ENCODE peak calls at places on chromosomes 3 and 15, in six cellular contexts. J is SK-N-SH treated with all-trans-retinoic acid at 6 μM for 48 hours; K is mucosa of descending colon; U is DND-41; A is activated CD8-positive, alpha-beta T cell treated with anti-CD3 and anti-CD28 coated beads for 36 hours; T is esophagus mucosa. V is an unnamed sample.

GRCh38 chr3:63278171-63278999 is at the start of gene SYNPR:
- ATAC-seq in T (no peak), K (no peak), U (no peak), J (peak; percentile 38), A (no peak), V (no peak)

GRCh38 chr15:66405605-66406004 is 18.9 kb downstream of the MAP2K1 start:
- ATAC-seq in A (no peak), K (no peak), U (no peak), T (no peak), J (no peak), V (no peak)

GRCh38 chr3:14761121-14761672 is 57.6 kb upstream of the FGD5 start:
- ATAC-seq in J (no peak), A (no peak), U (no peak), T (no peak), K (no peak), V (no peak)

GRCh38 chr3:186418601-186419238 is 56.7 kb upstream of the DGKG start:
- ATAC-seq in J (peak; percentile 11), U (no peak), K (no peak), A (no peak), T (no peak), V (no peak)

GRCh38 chr15:72116680-72117447 is 1.1 kb downstream of the MYO9A start:
- ATAC-seq in T (peak; percentile 6), A (peak; percentile 3), U (peak; percentile 31), K (peak; percentile 3), J (peak; percentile 14), V (peak; percentile 0)

GRCh38 chr15:101045835-101046691 is 126.9 kb downstream of the LRRK1 start:
- ATAC-seq in K (no peak), U (no peak), J (no peak), T (no peak), A (no peak), V (no peak)

GRCh38 chr3:185702564-185703225 is 116.6 kb downstream of the SENP2 start:
- ATAC-seq in U (no peak), T (no peak), J (peak; percentile 63), K (peak; percentile 93), A (no peak), V (no peak)

GRCh38 chr3:138180375-138181029 is 5.8 kb upstream of the DBR1 start:
- ATAC-seq in T (peak; percentile 61), K (peak; percentile 88), A (peak; percentile 93), J (peak; percentile 88), U (peak; percentile 84), V (peak; percentile 91)

GRCh38 chr15:64904189-64904588 is 7.5 kb upstream of the ANKDD1A start:
- ATAC-seq in J (no peak), A (no peak), T (no peak), K (no peak), U (no peak), V (no peak)

GRCh38 chr3:183635107-183635430 is 354 bp upstream of the KLHL24 start:
- ATAC-seq in A (no peak), K (no peak), T (no peak), J (peak; percentile 5), U (no peak), V (no peak)

GRCh38 chr3:45120615-45121158 is 25.5 kb downstream of the CDCP1 start:
- ATAC-seq in J (no peak), K (peak; percentile 1), T (no peak), A (no peak), U (no peak), V (no peak)

GRCh38 chr3:170049146-170050000 is 11.6 kb downstream of the GPR160 start:
- ATAC-seq in U (no peak), K (peak; percentile 69), T (peak; percentile 52), J (peak; percentile 24), A (no peak), V (no peak)